ENCODE peak calls at places on chromosome 14, in four cellular contexts. E is esophagus muscularis mucosa, V is A549, M is heart left ventricle. W is an unnamed sample.

GRCh38 chr14:21612324-21612723 is 22.4 kb downstream of the OR10G2 start:
- DNase-seq in M (no peak), V (no peak), E (no peak), W (no peak)

GRCh38 chr14:94043111-94043755 is 17.1 kb downstream of the OTUB2 start:
- DNase-seq in V (no peak), M (no peak), E (no peak), W (no peak)

GRCh38 chr14:63933701-63934100 is 80.9 kb downstream of the SYNE2 start:
- DNase-seq in E (peak), V (no peak), M (no peak), W (no peak)

GRCh38 chr14:32345311-32345771 is 16.2 kb downstream of the AKAP6 start:
- DNase-seq in M (no peak), V (peak), E (no peak), W (no peak)

GRCh38 chr14:35374273-35374681 is 30.3 kb downstream of the NFKBIA start:
- DNase-seq in E (no peak), M (no peak), V (peak), W (peak)

GRCh38 chr14:77580964-77581505 is 35.4 kb downstream of the SPTLC2 start:
- DNase-seq in M (no peak), E (no peak), V (no peak), W (no peak)

GRCh38 chr14:32010561-32011188 is 66.4 kb upstream of the ARHGAP5 start:
- DNase-seq in M (no peak), V (peak), E (peak), W (peak)

GRCh38 chr14:80202888-80203562 is 8.3 kb downstream of the DIO2 start:
- DNase-seq in E (no peak), M (peak), V (peak), W (no peak)

GRCh38 chr14:90811641-90812040 is 4.6 kb downstream of the TTC7B start:
- DNase-seq in M (peak), V (no peak), E (no peak), W (no peak)

GRCh38 chr14:93957751-93958566 is 18.4 kb downstream of the ASB2 start:
- DNase-seq in E (no peak), V (no peak), M (no peak), W (no peak)

GRCh38 chr14:61690982-61691381 is 4.3 kb upstream of the HIF1A start:
- DNase-seq in E (no peak), M (no peak), V (no peak), W (no peak)

GRCh38 chr14:80269338-80269935 is 58.1 kb upstream of the DIO2 start:
- DNase-seq in M (no peak), V (peak), E (no peak), W (no peak)

GRCh38 chr14:101478796-101479410 is 82.4 kb upstream of the DIO3 start:
- DNase-seq in M (no peak), V (no peak), E (no peak), W (no peak)

GRCh38 chr14:87975636-87976035 is 17.3 kb downstream of the GALC start:
- DNase-seq in V (no peak), M (no peak), E (no peak), W (no peak)

GRCh38 chr14:81301813-81302212 is 81.1 kb upstream of the GTF2A1 start:
- DNase-seq in V (no peak), M (no peak), E (no peak), W (no peak)

GRCh38 chr14:61408498-61408897 is 87.1 kb downstream of the PRKCH start:
- DNase-seq in V (no peak), E (peak), M (no peak), W (no peak)

GRCh38 chr14:88325883-88326282 is 2.8 kb upstream of the KCNK10 start:
- DNase-seq in V (no peak), M (no peak), E (peak), W (no peak)

GRCh38 chr14:42140831-42141279 is 534.2 kb downstream of the LRFN5 start:
- DNase-seq in E (no peak), M (no peak), V (peak), W (no peak)

GRCh38 chr14:95463173-95463901 is 53.1 kb downstream of the SYNE3 start:
- DNase-seq in M (no peak), E (no peak), V (no peak), W (no peak)

GRCh38 chr14:62347658-62348057 is 585.4 kb downstream of the SNAPC1 start:
- DNase-seq in V (no peak), E (no peak), M (no peak), W (no peak)

GRCh38 chr14:99654235-99655000 is 9.5 kb downstream of the HHIPL1 start:
- DNase-seq in V (peak), E (no peak), M (no peak), W (peak)

GRCh38 chr14:49586673-49587460 is 687 bp upstream of the RPS29 start:
- DNase-seq in V (peak), M (no peak), E (no peak), W (no peak)

GRCh38 chr14:71289536-71289935 is 382.3 kb downstream of the PCNX1 start:
- DNase-seq in M (no peak), E (no peak), V (no peak), W (no peak)

GRCh38 chr14:24259282-24260025 is 3.5 kb downstream of the TGM1 start:
- DNase-seq in M (no peak), E (no peak), V (no peak), W (no peak)

GRCh38 chr14:88264116-88264515 is 59.0 kb downstream of the KCNK10 start:
- DNase-seq in M (no peak), V (no peak), E (no peak), W (no peak)

GRCh38 chr14:100673807-100674154 is 52.9 kb upstream of the DLK1 start:
- DNase-seq in E (no peak), M (no peak), V (no peak), W (no peak)

GRCh38 chr14:92352158-92352985 is 29.4 kb downstream of the SLC24A4 start:
- DNase-seq in V (peak), M (no peak), E (no peak), W (peak)

GRCh38 chr14:100042328-100042727 is 22.9 kb upstream of the EVL start:
- DNase-seq in E (no peak), M (no peak), V (no peak), W (no peak)

GRCh38 chr14:96830946-96831345 is 33.8 kb downstream of the VRK1 start:
- DNase-seq in E (no peak), V (no peak), M (no peak), W (no peak)

GRCh38 chr14:59161571-59162175 is 26.8 kb upstream of the DAAM1 start:
- DNase-seq in E (no peak), V (peak), M (no peak), W (peak)

GRCh38 chr14:72714094-72714493 is 179.8 kb downstream of the DPF3 start:
- DNase-seq in M (no peak), V (no peak), E (no peak), W (no peak)

GRCh38 chr14:63563370-63564026 is 20.3 kb upstream of the PPP2R5E start:
- DNase-seq in M (no peak), E (no peak), V (peak), W (no peak)

GRCh38 chr14:102775855-102776760 is 1.1 kb upstream of the TRAF3 start:
- DNase-seq in M (no peak), V (peak), E (no peak), W (peak)

GRCh38 chr14:36807727-36808126 is 146.1 kb downstream of the PAX9 start:
- DNase-seq in M (no peak), V (no peak), E (no peak), W (no peak)

GRCh38 chr14:88422919-88423318 is 37.5 kb downstream of the SPATA7 start:
- DNase-seq in M (no peak), V (no peak), E (no peak), W (peak)

GRCh38 chr14:96117101-96117897 is 78.1 kb downstream of the C14orf132 start:
- DNase-seq in V (no peak), E (no peak), M (no peak), W (no peak)

GRCh38 chr14:31419179-31420012 is 954 bp downstream of the HEATR5A start:
- DNase-seq in E (no peak), V (no peak), M (no peak), W (no peak)

GRCh38 chr14:21419528-21419927 is 35.7 kb upstream of the SUPT16H start:
- DNase-seq in V (no peak), E (no peak), M (no peak), W (no peak)

DNA sequence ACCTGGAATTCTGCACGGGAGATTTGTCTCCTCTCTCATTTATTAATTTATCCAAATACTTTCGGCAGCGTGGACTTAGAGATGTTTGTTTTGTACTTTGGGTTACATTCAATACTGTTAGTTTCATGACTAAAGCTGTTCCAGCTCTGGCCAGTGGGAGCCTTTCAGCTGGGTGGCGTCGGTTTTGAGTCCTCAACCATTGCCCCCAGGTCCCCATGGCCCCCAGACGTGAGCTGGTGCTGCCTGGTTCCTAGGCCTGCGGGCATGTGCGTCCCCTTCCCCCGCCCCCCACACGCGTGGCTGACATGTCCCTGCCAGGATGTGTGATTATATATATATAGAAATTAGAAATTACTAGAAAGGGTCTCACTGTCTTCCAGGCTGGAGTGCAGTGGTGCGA is 48.2 kb downstream of the KIF26A start:
- DNase-seq in M (no peak), E (no peak), V (no peak), W (no peak)
- TF ChIP-seq POLR2A in M (no peak), E (no peak), V (no peak), W (no peak)

GRCh38 chr14:34129927-34130552 is 179.2 kb upstream of the EGLN3 start:
- DNase-seq in V (no peak), M (no peak), E (no peak), W (no peak)
- TF ChIP-seq POLR2A in V (no peak), M (no peak), E (no peak), W (no peak)

GRCh38 chr14:39181026-39181692 is 6.1 kb downstream of the PNN start:
- DNase-seq in E (no peak), M (no peak), V (no peak), W (no peak)
- TF ChIP-seq POLR2A in E (no peak), M (no peak), V (no peak), W (no peak)

DNA sequence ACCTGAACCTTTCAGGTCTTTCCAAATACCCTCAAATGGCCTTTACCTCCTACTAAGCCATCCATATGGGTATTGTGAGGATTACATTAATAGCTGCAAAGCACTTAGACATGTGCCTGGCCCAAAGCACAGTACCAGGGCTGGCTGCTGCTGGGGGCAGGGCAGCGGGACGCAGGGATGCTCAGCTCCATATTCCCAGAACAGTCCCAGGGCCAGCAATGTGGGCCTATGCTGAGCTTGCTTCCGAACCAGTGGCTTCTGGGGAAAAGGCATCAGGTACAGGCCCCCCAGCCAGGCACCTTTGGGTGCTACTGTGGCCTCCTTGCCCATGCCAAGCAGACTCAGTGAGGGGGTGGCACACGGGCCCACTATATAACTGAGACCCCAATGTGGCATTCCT is 10.4 kb downstream of the ACTN1 start:
- DNase-seq in V (no peak), M (no peak), E (no peak), W (no peak)
- TF ChIP-seq POLR2A in V (no peak), M (no peak), E (no peak), W (no peak)

DNA sequence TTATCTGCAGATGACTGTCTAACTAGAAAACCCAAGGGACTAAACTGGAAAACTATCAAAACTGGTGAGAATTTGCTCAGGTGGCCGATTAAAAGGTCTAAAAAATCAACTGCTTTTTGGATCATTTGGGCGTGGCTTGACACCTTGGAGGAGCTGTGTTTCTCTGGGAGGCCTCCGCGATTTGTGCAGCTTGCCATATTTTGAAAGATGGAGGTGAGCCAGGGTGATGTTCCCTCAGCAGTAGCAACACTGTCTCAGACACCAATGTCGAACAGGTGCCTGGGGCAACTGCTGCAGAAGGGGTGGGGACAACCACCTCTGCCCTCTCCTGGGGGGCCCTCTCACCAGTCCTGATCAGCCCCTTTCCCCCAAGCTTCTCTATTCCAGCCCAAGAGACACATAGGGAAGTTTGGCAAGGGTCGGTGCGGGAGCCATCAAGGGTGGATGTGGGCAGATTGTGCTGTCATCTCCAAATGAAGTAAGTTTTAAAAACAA is 3.8 kb downstream of the CCDC177 start:
- DNase-seq in V (no peak), E (no peak), M (no peak), W (no peak)
- TF ChIP-seq POLR2A in V (no peak), E (no peak), M (no peak), W (no peak)

GRCh38 chr14:67409461-67409860 is 2.5 kb downstream of the PLEK2 start:
- DNase-seq in E (no peak), V (no peak), M (no peak), W (no peak)

GRCh38 chr14:67413806-67414769 is 2.1 kb upstream of the PLEK2 start:
- DNase-seq in V (peak), M (no peak), E (no peak), W (peak)

GRCh38 chr14:67411375-67411774 is 590 bp downstream of the PLEK2 start:
- DNase-seq in M (no peak), E (no peak), V (no peak), W (no peak)

GRCh38 chr14:67410313-67410712 is 1.7 kb downstream of the PLEK2 start:
- DNase-seq in V (no peak), M (no peak), E (no peak), W (no peak)

GRCh38 chr14:67411820-67412421 is at the start of gene PLEK2:
- DNase-seq in E (no peak), M (peak), V (peak), W (no peak)
- TF ChIP-seq POLR2A in E (no peak), M (no peak), V (no peak), W (no peak)

W was measured in H54.